ENCODE peak calls at places on chromosome 18, in six cellular contexts. U is AG20443; L is activated T-helper 1 cell treated with anti-CD3 and anti-CD28 coated beads, Interleukin-2, amount 50 U/mL, for 16 hours; Y is left colon; N is omental fat pad; J is GM12891. A is an unnamed sample.

GRCh38 chr18:75044296-75044695 is 164.6 kb downstream of the PTGR3 start:
- DNase-seq in U (no peak), L (no peak), N (no peak), Y (no peak), J (no peak), A (no peak)

GRCh38 chr18:52118684-52119083 is 221.3 kb upstream of the DCC start:
- DNase-seq in L (no peak), J (no peak), N (no peak), U (no peak), Y (no peak), A (no peak)

GRCh38 chr18:25533088-25533676 is 181.2 kb upstream of the ZNF521 start:
- DNase-seq in J (no peak), L (no peak), N (no peak), U (no peak), Y (no peak), A (no peak)

GRCh38 chr18:48727685-48728084 is 188.9 kb downstream of the CTIF start:
- DNase-seq in L (no peak), J (no peak), U (peak), Y (no peak), N (no peak), A (no peak)

GRCh38 chr18:67007085-67007484 is 403.2 kb upstream of the CDH19 start:
- DNase-seq in L (no peak), N (no peak), J (no peak), Y (no peak), U (no peak), A (no peak)

GRCh38 chr18:67519582-67519981 is 3.1 kb upstream of the DSEL start:
- DNase-seq in N (no peak), L (no peak), Y (no peak), J (no peak), U (peak), A (no peak)

GRCh38 chr18:55470826-55471225 is 117.2 kb downstream of the TCF4 start:
- DNase-seq in U (no peak), L (no peak), N (no peak), Y (no peak), J (no peak), A (no peak)

GRCh38 chr18:35424356-35424755 is 47.2 kb upstream of the ZNF396 start:
- DNase-seq in U (no peak), L (no peak), J (no peak), N (no peak), Y (no peak), A (no peak)

GRCh38 chr18:32975166-32975441 is 202.3 kb upstream of the KLHL14 start:
- DNase-seq in N (no peak), L (no peak), J (no peak), U (no peak), Y (no peak), A (no peak)